ENCODE peak calls at places on chromosome 11, in nine cellular contexts. Z is kidney glomerular epithelial cell; E is stimulated activated naive CD8-positive, alpha-beta T cell treated with anti-CD3 and anti-CD28 coated beads, Interleukin-15, Interleukin-2, amounts not matched to agents 100 U/mL and 50 U/mL, for 24 hours; T is stimulated activated naive CD4-positive, alpha-beta T cell; O is activated naive CD8-positive, alpha-beta T cell treated with anti-CD3 and anti-CD28 coated beads, Interleukin-2, amount 50 U/mL, for 16 hours; S is AG10803; I is activated T-helper 1 cell treated with anti-CD3 and anti-CD28 coated beads, Interleukin-12 subunit alpha, Interleukin-12 subunit beta, Interleukin-2, Interleukin-4 antibody, amounts not matched to agents 30 ng/mL and 10 ng/mL and 1 ng/mL, durations not matched to agents 14 hours and 24 hours and 36 hours; B is glomerular endothelial cell; H is CD4-positive, alpha-beta T cell. D is an unnamed sample.

GRCh38 chr11:95156916-95157568 is 67.4 kb downstream of the ENDOD1 start:
- DNase-seq in Z (no peak), O (no peak), S (peak), I (no peak), T (no peak), B (no peak), E (no peak), H (no peak), D (no peak)

GRCh38 chr11:35099278-35100018 is 39.5 kb upstream of the CD44 start:
- DNase-seq in I (no peak), T (no peak), E (no peak), S (peak), H (no peak), Z (no peak), O (no peak), B (no peak), D (no peak)

GRCh38 chr11:131999084-131999483 is 628.7 kb downstream of the NTM start:
- DNase-seq in H (no peak), Z (no peak), B (no peak), E (no peak), S (peak), O (no peak), I (no peak), T (no peak), D (no peak)

GRCh38 chr11:65849771-65850216 is 8.2 kb downstream of the CFL1 start:
- DNase-seq in T (no peak), S (no peak), E (no peak), H (no peak), B (no peak), Z (no peak), I (no peak), O (no peak), D (no peak)

GRCh38 chr11:75023446-75024067 is 34.8 kb downstream of the NEU3 start:
- DNase-seq in H (no peak), O (no peak), T (no peak), E (no peak), I (no peak), Z (no peak), S (no peak), B (no peak), D (no peak)

GRCh38 chr11:34978236-34979191 is 62.1 kb downstream of the PDHX start:
- DNase-seq in B (no peak), I (no peak), S (no peak), E (no peak), O (no peak), T (no peak), H (no peak), Z (no peak), D (peak)

GRCh38 chr11:95849087-95849825 is 59.0 kb downstream of the CEP57 start:
- DNase-seq in I (no peak), O (no peak), B (peak), E (peak), T (no peak), H (peak), S (peak), Z (peak), D (peak)

GRCh38 chr11:133501643-133502535 is 30.4 kb downstream of the OPCML start:
- DNase-seq in T (no peak), O (no peak), B (no peak), H (no peak), S (no peak), I (no peak), E (no peak), Z (no peak), D (no peak)

GRCh38 chr11:112023104-112023503 is 2.1 kb upstream of the DLAT start:
- DNase-seq in E (no peak), Z (no peak), H (no peak), O (no peak), I (no peak), T (no peak), B (no peak), S (no peak), D (no peak)

GRCh38 chr11:95659088-95659487 is 130.5 kb downstream of the FAM76B start:
- DNase-seq in E (no peak), Z (no peak), I (no peak), S (peak), H (no peak), T (no peak), O (no peak), B (no peak), D (peak)

GRCh38 chr11:120054016-120054752 is 83.7 kb downstream of the TRIM29 start:
- DNase-seq in Z (no peak), T (no peak), E (no peak), B (no peak), O (no peak), S (no peak), H (no peak), I (no peak), D (no peak)

GRCh38 chr11:128394436-128395089 is 192.8 kb downstream of the ETS1 start:
- DNase-seq in H (no peak), S (peak), E (peak), T (no peak), Z (no peak), I (no peak), B (no peak), O (no peak), D (no peak)

GRCh38 chr11:125114518-125114917 is 3.1 kb upstream of the TMEM218 start:
- DNase-seq in S (peak), O (no peak), Z (no peak), H (no peak), T (no peak), B (no peak), E (no peak), I (no peak), D (peak)

GRCh38 chr11:635945-636510 is 1.0 kb upstream of the DRD4 start:
- DNase-seq in H (no peak), I (no peak), O (no peak), T (no peak), B (no peak), S (no peak), Z (no peak), E (no peak), D (no peak)

GRCh38 chr11:19447150-19447566 is 206.4 kb upstream of the E2F8 start:
- DNase-seq in I (no peak), E (no peak), Z (no peak), S (peak), B (no peak), T (no peak), O (no peak), H (no peak), D (peak)

GRCh38 chr11:101390539-101390938 is 193.3 kb downstream of the TRPC6 start:
- DNase-seq in S (peak), H (no peak), T (no peak), Z (peak), O (no peak), E (no peak), I (no peak), B (no peak), D (no peak)

GRCh38 chr11:28086569-28086968 is 21.4 kb downstream of the KIF18A start:
- DNase-seq in I (no peak), B (no peak), H (no peak), O (no peak), T (no peak), S (peak), E (no peak), Z (no peak), D (peak)

GRCh38 chr11:68893282-68893681 is 10.3 kb downstream of the MRPL21 start:
- DNase-seq in O (no peak), H (no peak), S (no peak), E (no peak), B (no peak), T (no peak), Z (no peak), I (no peak), D (no peak)

GRCh38 chr11:76209956-76210885 is 3.9 kb upstream of the WNT11 start:
- DNase-seq in S (peak), B (no peak), Z (no peak), O (no peak), T (peak), E (no peak), H (no peak), I (no peak), D (no peak)

GRCh38 chr11:95088946-95089619 is 563 bp upstream of the ENDOD1 start:
- DNase-seq in T (no peak), S (no peak), B (no peak), E (peak), O (no peak), I (peak), H (peak), Z (peak), D (peak)

GRCh38 chr11:123255909-123256308 is 60.9 kb upstream of the CLMP start:
- DNase-seq in Z (no peak), E (no peak), B (no peak), H (no peak), T (no peak), O (no peak), I (no peak), S (no peak), D (no peak)

GRCh38 chr11:114027941-114028340 is 31.6 kb upstream of the ZBTB16 start:
- DNase-seq in T (no peak), I (no peak), S (no peak), Z (no peak), O (no peak), B (no peak), E (no peak), H (no peak), D (no peak)

GRCh38 chr11:66230978-66231377 is 37.5 kb upstream of the RAB1B start:
- DNase-seq in I (no peak), S (no peak), E (no peak), H (no peak), B (no peak), O (no peak), T (no peak), Z (no peak), D (no peak)

GRCh38 chr11:112366777-112367176 is 106.1 kb upstream of the PLET1 start:
- DNase-seq in O (no peak), H (no peak), T (no peak), B (no peak), S (peak), E (no peak), I (no peak), Z (no peak), D (no peak)

GRCh38 chr11:122215244-122215992 is 99.4 kb upstream of the BLID start:
- DNase-seq in T (no peak), I (peak), Z (peak), O (no peak), S (peak), B (no peak), H (no peak), E (peak), D (peak)

GRCh38 chr11:131064373-131064991 is 148.2 kb upstream of the SNX19 start:
- DNase-seq in B (no peak), I (peak), S (peak), O (no peak), E (peak), Z (no peak), T (no peak), H (no peak), D (peak)

GRCh38 chr11:75592699-75593098 is 30.6 kb downstream of the SERPINH1 start:
- DNase-seq in O (no peak), T (no peak), Z (no peak), H (no peak), I (no peak), S (no peak), B (no peak), E (no peak), D (no peak)

GRCh38 chr11:3231851-3232744 is at the start of gene MRGPRE:
- DNase-seq in S (peak), E (no peak), I (no peak), Z (no peak), H (no peak), O (no peak), T (no peak), B (no peak), D (no peak)

GRCh38 chr11:78708388-78708787 is 133.7 kb upstream of the NARS2 start:
- DNase-seq in B (no peak), Z (no peak), I (no peak), E (no peak), O (no peak), S (peak), H (no peak), T (no peak), D (peak)

D was measured in HT1080.